ENCODE peak calls at places on chromosome 5, in nine cellular contexts. Z is A549, M is suprapubic skin, Y is transverse colon, Q is esophagus muscularis mucosa, E is stomach, R is GM12878, S is sigmoid colon, U is HepG2. L is an unnamed sample. For H3K4me1, the result is how much of the 10 kb centered on the place peaks cover.

GRCh38 chr5:56116599-56117131 is 116.5 kb downstream of the ANKRD55 start:
- DNase-seq in Z (no peak), M (no peak), Y (no peak), Q (no peak), E (no peak), R (no peak), S (no peak), U (peak), L (no peak)

GRCh38 chr5:171523781-171524180 is 104.3 kb downstream of the FGF18 start:
- DNase-seq in Z (no peak), M (no peak), Y (no peak), Q (no peak), E (no peak), R (no peak), S (no peak), U (no peak), L (no peak)

GRCh38 chr5:112109331-112109993 is 309.6 kb downstream of the EPB41L4A start:
- DNase-seq in Z (peak), M (no peak), Y (no peak), Q (no peak), E (peak), R (no peak), S (peak), U (no peak), L (no peak)

GRCh38 chr5:123515904-123516303 is 3.9 kb downstream of the CSNK1G3 start:
- DNase-seq in Z (no peak), M (no peak), Y (no peak), Q (no peak), E (no peak), R (no peak), S (no peak), U (no peak), L (no peak)

GRCh38 chr5:139848508-139849100 is 53.0 kb downstream of the PSD2 start:
- DNase-seq in Z (no peak), M (peak), Y (no peak), Q (no peak), E (no peak), R (no peak), S (no peak), U (no peak), L (peak)

GRCh38 chr5:138495351-138495750 is 30.1 kb downstream of the EGR1 start:
- DNase-seq in Z (no peak), M (no peak), Y (no peak), Q (no peak), E (no peak), R (no peak), S (no peak), U (no peak), L (no peak)

GRCh38 chr5:140056880-140057279 is 13.8 kb upstream of the NRG2 start:
- DNase-seq in Z (no peak), M (no peak), Y (no peak), Q (no peak), E (no peak), R (no peak), S (no peak), U (no peak), L (no peak)

GRCh38 chr5:54603372-54603771 is 85.8 kb downstream of the SNX18 start:
- DNase-seq in Z (no peak), M (no peak), Y (no peak), Q (no peak), E (no peak), R (no peak), S (no peak), U (no peak), L (no peak)

GRCh38 chr5:82885657-82886389 is 191.4 kb downstream of the TMEM167A start:
- DNase-seq in Z (peak), M (no peak), Y (no peak), Q (no peak), E (no peak), R (peak), S (no peak), U (no peak), L (no peak)

GRCh38 chr5:124972703-124973102 is 226.3 kb upstream of the ZNF608 start:
- DNase-seq in Z (no peak), M (no peak), Y (no peak), Q (no peak), E (no peak), R (no peak), S (no peak), U (no peak), L (no peak)

GRCh38 chr5:71892641-71893340 is 173.7 kb downstream of the CARTPT start:
- DNase-seq in Z (no peak), M (no peak), Y (no peak), Q (peak), E (no peak), R (no peak), S (no peak), U (no peak), L (no peak)

GRCh38 chr5:150599917-150600511 is 40.4 kb upstream of the SYNPO start:
- DNase-seq in Z (peak), M (peak), Y (peak), Q (no peak), E (peak), R (no peak), S (peak), U (no peak), L (peak)

GRCh38 chr5:150603052-150603451 is 37.4 kb upstream of the SYNPO start:
- DNase-seq in Z (no peak), M (no peak), Y (no peak), Q (no peak), E (no peak), R (no peak), S (no peak), U (no peak), L (no peak)

GRCh38 chr5:150600951-150601773 is 39.3 kb upstream of the SYNPO start:
- DNase-seq in Z (no peak), M (no peak), Y (no peak), Q (no peak), E (no peak), R (no peak), S (no peak), U (no peak), L (peak)

GRCh38 chr5:150603491-150603890 is 37.0 kb upstream of the SYNPO start:
- DNase-seq in Z (no peak), M (no peak), Y (no peak), Q (no peak), E (no peak), R (no peak), S (peak), U (no peak), L (no peak)

DNA sequence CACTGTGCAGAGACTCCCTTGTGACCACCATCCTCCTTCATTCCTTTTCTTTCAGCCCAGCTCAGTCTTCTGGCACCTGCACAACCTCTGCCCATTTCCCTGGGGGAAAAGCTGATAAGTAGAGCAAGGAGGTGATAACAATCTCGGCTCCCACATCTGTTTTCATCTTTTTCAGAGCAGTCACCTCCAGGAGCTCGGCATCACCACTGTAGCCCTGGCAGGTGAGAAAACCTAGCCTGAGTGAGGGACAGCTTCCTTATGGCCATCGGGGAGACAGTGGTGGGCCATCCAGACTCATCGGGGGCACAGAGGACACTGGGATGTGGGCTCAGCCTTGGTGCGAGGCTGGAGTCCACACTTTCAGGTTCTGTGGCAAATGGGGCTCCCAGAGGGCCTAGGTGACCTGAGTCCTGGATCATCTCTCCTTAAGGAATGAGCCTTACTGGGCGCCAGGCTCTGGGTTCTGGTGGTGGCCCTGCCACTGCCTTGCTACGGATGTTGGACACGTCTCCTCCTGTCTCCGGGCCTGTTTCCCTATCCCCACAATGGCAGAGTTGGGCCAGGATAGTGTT is 38.6 kb upstream of the SYNPO start:
- DNase-seq in Z (no peak), M (no peak), Y (no peak), Q (no peak), E (no peak), R (no peak), S (no peak), U (no peak), L (peak)
- TF ChIP-seq EP300 in Z (no peak), M (no peak), Y (no peak), Q (no peak), E (no peak), R (no peak), S (no peak), U (no peak), L (no peak)

GRCh38 chr5:135216072-135216812 is 182.2 kb upstream of the PITX1 start:
- DNase-seq in Z (no peak), M (peak), Y (no peak), Q (peak), E (peak), R (no peak), S (no peak), U (no peak), L (no peak)

GRCh38 chr5:135218486-135218755 is 180.6 kb downstream of the MACROH2A1 start:
- DNase-seq in Z (no peak), M (no peak), Y (no peak), Q (peak), E (peak), R (no peak), S (no peak), U (no peak), L (no peak)

GRCh38 chr5:135216813-135217154 is 182.2 kb downstream of the MACROH2A1 start:
- DNase-seq in Z (no peak), M (no peak), Y (no peak), Q (no peak), E (no peak), R (no peak), S (no peak), U (no peak), L (no peak)

GRCh38 chr5:135219239-135219638 is 179.8 kb downstream of the MACROH2A1 start:
- DNase-seq in Z (no peak), M (no peak), Y (no peak), Q (no peak), E (no peak), R (no peak), S (no peak), U (no peak), L (no peak)

GRCh38 chr5:135217669-135218485 is 181.2 kb downstream of the MACROH2A1 start:
- DNase-seq in Z (no peak), M (peak), Y (no peak), Q (peak), E (no peak), R (no peak), S (no peak), U (no peak), L (no peak)
- H3K4me1 ChIP-seq in Z (under half), M (under half), Y (under half), Q (under half), E (under half), R (under half), S (under half), U (under half), L (under half)

GRCh38 chr5:141199359-141200235 is at the start of gene PCDHB11:
- DNase-seq in Z (peak), M (no peak), Y (no peak), Q (no peak), E (no peak), R (no peak), S (no peak), U (peak), L (no peak)
- TF ChIP-seq EP300 in Z (no peak), M (no peak), Y (no peak), Q (no peak), E (no peak), R (no peak), S (no peak), U (no peak), L (no peak)

GRCh38 chr5:116864838-116865190 is 290.2 kb upstream of the SEMA6A start:
- DNase-seq in Z (no peak), M (no peak), Y (no peak), Q (no peak), E (no peak), R (no peak), S (no peak), U (no peak), L (no peak)
- H3K4me1 ChIP-seq in Z (under half), M (under half), Y (under half), Q (under half), E (under half), R (under half), S (under half), U (half or more), L (under half)

GRCh38 chr5:115424030-115424429 is 120.5 kb downstream of the FEM1C start:
- DNase-seq in Z (no peak), M (no peak), Y (no peak), Q (no peak), E (no peak), R (no peak), S (no peak), U (no peak), L (no peak)
- TF ChIP-seq EP300 in Z (no peak), M (no peak), Y (no peak), Q (no peak), E (no peak), R (no peak), S (no peak), U (no peak), L (no peak)